ENCODE peak calls at places on chromosomes 5 and 9, in ten cellular contexts. J is renal cortical epithelial cell, B is IMR-90, F is HTR-8/SVneo, W is ELR, C is hepatocyte, X is NCI-H510A treated with DMSO at 0.1 percent for 48 hours, A is OCI-LY7, N is GDM1, Q is neural crest cell. U is an unnamed sample.
A peak's percentile ranks its signal among the peaks of the same experiment; 100 is the strongest.

GRCh38 chr9:9170735-9171134 is 1371.2 kb upstream of the DMAC1 start:
- DNase-seq in J (no peak), B (no peak), F (no peak), W (no peak), C (no peak), X (no peak), A (no peak), N (no peak), Q (no peak), U (no peak)

GRCh38 chr5:15183520-15183919 is 311.9 kb upstream of the ANKH start:
- DNase-seq in J (no peak), B (peak; percentile 6), F (no peak), W (peak; percentile 26), C (no peak), X (no peak), A (no peak), N (no peak), Q (no peak), U (no peak)

GRCh38 chr5:151174612-151175101 is 17.1 kb upstream of the ANXA6 start:
- DNase-seq in J (no peak), B (no peak), F (no peak), W (no peak), C (no peak), X (peak; percentile 79), A (no peak), N (no peak), Q (no peak), U (peak; percentile 51)

GRCh38 chr5:95959051-95959963 is 2.3 kb downstream of the ELL2 start:
- DNase-seq in J (no peak), B (peak; percentile 33), F (no peak), W (peak; percentile 41), C (peak; percentile 27), X (no peak), A (no peak), N (no peak), Q (no peak), U (no peak)

GRCh38 chr5:148720257-148720656 is 65.9 kb upstream of the HTR4 start:
- DNase-seq in J (peak; percentile 23), B (no peak), F (no peak), W (no peak), C (no peak), X (no peak), A (no peak), N (no peak), Q (no peak), U (no peak)

GRCh38 chr9:127104465-127105311 is 17.7 kb downstream of the ANGPTL2 start:
- DNase-seq in J (no peak), B (peak; percentile 32), F (no peak), W (no peak), C (no peak), X (no peak), A (no peak), N (no peak), Q (no peak), U (no peak)

GRCh38 chr5:123787136-123787535 is 275.2 kb downstream of the CSNK1G3 start:
- DNase-seq in J (no peak), B (no peak), F (no peak), W (no peak), C (no peak), X (no peak), A (no peak), N (no peak), Q (no peak), U (no peak)

GRCh38 chr9:114282926-114283325 is 40.0 kb upstream of the ORM1 start:
- DNase-seq in J (peak; percentile 41), B (peak; percentile 93), F (no peak), W (peak; percentile 85), C (peak; percentile 55), X (no peak), A (no peak), N (peak; percentile 10), Q (no peak), U (no peak)

GRCh38 chr5:9604416-9604815 is 25.7 kb downstream of the TAS2R1 start:
- DNase-seq in J (no peak), B (peak; percentile 41), F (peak; percentile 28), W (peak; percentile 72), C (no peak), X (no peak), A (no peak), N (no peak), Q (no peak), U (no peak)

GRCh38 chr5:1511651-1512540 is 11.9 kb downstream of the LPCAT1 start:
- DNase-seq in J (peak; percentile 29), B (peak; percentile 55), F (peak; percentile 59), W (peak; percentile 80), C (no peak), X (no peak), A (peak; percentile 18), N (no peak), Q (no peak), U (peak; percentile 40)

GRCh38 chr9:19431361-19432171 is 22.8 kb downstream of the ACER2 start:
- DNase-seq in J (no peak), B (no peak), F (no peak), W (no peak), C (no peak), X (no peak), A (no peak), N (no peak), Q (no peak), U (peak; percentile 26)

GRCh38 chr9:137318976-137319375 is 16.9 kb upstream of the NRARP start:
- DNase-seq in J (no peak), B (peak; percentile 5), F (no peak), W (peak; percentile 42), C (peak; percentile 20), X (no peak), A (no peak), N (no peak), Q (no peak), U (no peak)

GRCh38 chr9:19485193-19485592 is 76.4 kb downstream of the ACER2 start:
- DNase-seq in J (no peak), B (no peak), F (no peak), W (no peak), C (no peak), X (peak; percentile 37), A (no peak), N (no peak), Q (no peak), U (no peak)

GRCh38 chr5:59721741-59722140 is 171.8 kb downstream of the PDE4D start:
- DNase-seq in J (no peak), B (no peak), F (no peak), W (no peak), C (no peak), X (no peak), A (no peak), N (no peak), Q (no peak), U (no peak)

GRCh38 chr9:136268318-136268717 is 22.7 kb upstream of the QSOX2 start:
- DNase-seq in J (no peak), B (no peak), F (no peak), W (peak; percentile 27), C (peak; percentile 32), X (no peak), A (peak; percentile 17), N (no peak), Q (no peak), U (no peak)

GRCh38 chr5:155239803-155240202 is 226.2 kb downstream of the KIF4B start:
- DNase-seq in J (no peak), B (no peak), F (no peak), W (no peak), C (no peak), X (no peak), A (no peak), N (no peak), Q (no peak), U (no peak)

GRCh38 chr5:40399349-40399748 is 280.4 kb upstream of the PTGER4 start:
- DNase-seq in J (peak; percentile 47), B (peak; percentile 71), F (no peak), W (peak; percentile 49), C (no peak), X (no peak), A (no peak), N (no peak), Q (no peak), U (no peak)

GRCh38 chr9:137788561-137789294 is 88.9 kb upstream of the CACNA1B start:
- DNase-seq in J (peak; percentile 18), B (no peak), F (no peak), W (no peak), C (no peak), X (no peak), A (no peak), N (no peak), Q (no peak), U (no peak)

GRCh38 chr5:137959488-137959887 is 70.2 kb downstream of the PKD2L2 start:
- DNase-seq in J (no peak), B (no peak), F (no peak), W (no peak), C (no peak), X (no peak), A (no peak), N (no peak), Q (no peak), U (no peak)

GRCh38 chr9:13478235-13478634 is 198.7 kb upstream of the MPDZ start:
- DNase-seq in J (peak; percentile 95), B (peak; percentile 6), F (no peak), W (no peak), C (no peak), X (no peak), A (no peak), N (no peak), Q (no peak), U (no peak)

GRCh38 chr9:83280259-83280658 is 217.3 kb upstream of the RASEF start:
- DNase-seq in J (peak; percentile 76), B (no peak), F (no peak), W (peak; percentile 58), C (no peak), X (no peak), A (no peak), N (no peak), Q (no peak), U (no peak)

GRCh38 chr5:80885698-80886000 is 74.5 kb upstream of the RASGRF2 start:
- DNase-seq in J (peak; percentile 43), B (no peak), F (no peak), W (no peak), C (no peak), X (no peak), A (no peak), N (no peak), Q (no peak), U (no peak)

GRCh38 chr5:36079200-36079761 is 12.6 kb upstream of the UGT3A2 start:
- DNase-seq in J (peak; percentile 60), B (peak; percentile 44), F (peak; percentile 91), W (peak; percentile 66), C (peak; percentile 77), X (peak; percentile 65), A (peak; percentile 63), N (peak; percentile 43), Q (peak; percentile 12), U (no peak)

GRCh38 chr9:112174223-112174964 is 703 bp downstream of the SUSD1 start:
- DNase-seq in J (no peak), B (peak; percentile 16), F (peak; percentile 56), W (peak; percentile 89), C (peak; percentile 87), X (peak; percentile 79), A (no peak), N (peak; percentile 70), Q (peak; percentile 29), U (peak; percentile 81)

GRCh38 chr9:621199-621860 is 220.2 kb upstream of the DMRT1 start:
- DNase-seq in J (no peak), B (no peak), F (no peak), W (no peak), C (no peak), X (no peak), A (no peak), N (no peak), Q (no peak), U (no peak)

GRCh38 chr5:395921-396714 is 46.9 kb upstream of the EXOC3 start:
- DNase-seq in J (no peak), B (no peak), F (no peak), W (no peak), C (peak; percentile 2), X (no peak), A (no peak), N (no peak), Q (no peak), U (no peak)

GRCh38 chr9:23824241-23825142 is 1.5 kb downstream of the ELAVL2 start:
- DNase-seq in J (peak; percentile 4), B (no peak), F (no peak), W (no peak), C (peak; percentile 67), X (no peak), A (no peak), N (no peak), Q (peak; percentile 42), U (peak; percentile 39)

GRCh38 chr5:174047472-174047871 is 2.0 kb downstream of the NSG2 start:
- DNase-seq in J (no peak), B (no peak), F (no peak), W (no peak), C (no peak), X (no peak), A (no peak), N (no peak), Q (no peak), U (no peak)